ENCODE peak calls at places on chromosomes 16 and 17, in six cellular contexts. J, G, I, V, Q and Z are unnamed samples.

GRCh38 chr17:56913000-56913866 is 616 bp downstream of the TRIM25 start:
- DNase-seq in I (no peak), V (no peak), G (peak), Q (peak), J (peak), Z (peak)

GRCh38 chr17:63772801-63773271 is 561 bp downstream of the CCDC47 start:
- DNase-seq in J (peak), G (peak), V (no peak), Q (peak), I (no peak), Z (peak)

GRCh38 chr16:56534847-56535383 is 15.1 kb upstream of the BBS2 start:
- DNase-seq in V (no peak), G (no peak), I (no peak), Q (no peak), J (no peak), Z (no peak)

GRCh38 chr17:58447039-58447975 is 30.0 kb upstream of the RNF43 start:
- DNase-seq in G (peak), Q (peak), J (peak), I (peak), V (peak), Z (peak)

GRCh38 chr17:82655523-82655922 is 7.3 kb upstream of the WDR45B start:
- DNase-seq in I (no peak), Q (no peak), G (no peak), J (no peak), V (no peak), Z (no peak)

GRCh38 chr16:12186774-12187335 is 210.3 kb downstream of the SNX29 start:
- DNase-seq in I (no peak), J (no peak), G (peak), Q (no peak), V (no peak), Z (no peak)

GRCh38 chr17:21218831-21219380 is 4.9 kb upstream of the TMEM11 start:
- DNase-seq in G (no peak), I (no peak), Q (no peak), J (no peak), V (no peak), Z (no peak)

GRCh38 chr16:1142911-1143310 is 10.0 kb upstream of the CACNA1H start:
- DNase-seq in G (no peak), J (no peak), V (no peak), Q (no peak), I (no peak), Z (no peak)

GRCh38 chr17:58006563-58006923 is 503 bp downstream of the SRSF1 start:
- DNase-seq in V (peak), J (peak), Q (peak), G (peak), I (no peak), Z (peak)

GRCh38 chr16:31476305-31477219 is 4.6 kb downstream of the TGFB1I1 start:
- DNase-seq in J (peak), G (no peak), Q (peak), V (peak), I (no peak), Z (no peak)

GRCh38 chr17:55263565-55264272 is 1.0 kb upstream of the HLF start:
- DNase-seq in V (peak), J (no peak), G (no peak), Q (no peak), I (no peak), Z (no peak)

GRCh38 chr17:78127888-78128615 is 503 bp downstream of the TMC6 start:
- DNase-seq in V (no peak), J (peak), I (no peak), Q (peak), G (no peak), Z (no peak)

GRCh38 chr17:63838586-63839184 is 3.8 kb downstream of the SMARCD2 start:
- DNase-seq in G (peak), I (no peak), J (no peak), V (no peak), Q (no peak), Z (peak)

GRCh38 chr16:75238132-75238852 is 13.1 kb downstream of the BCAR1 start:
- DNase-seq in G (no peak), I (no peak), V (no peak), J (no peak), Q (no peak), Z (peak)

GRCh38 chr16:68470461-68471150 is 22.3 kb upstream of the SMPD3 start:
- DNase-seq in Q (peak), I (no peak), V (no peak), J (peak), G (no peak), Z (no peak)

GRCh38 chr17:48453447-48453846 is 23.4 kb upstream of the SKAP1 start:
- DNase-seq in J (peak), G (no peak), Q (no peak), I (no peak), V (no peak), Z (no peak)

GRCh38 chr17:1820518-1821252 is 9.0 kb downstream of the SMYD4 start:
- DNase-seq in J (peak), G (no peak), V (no peak), Q (no peak), I (no peak), Z (no peak)

GRCh38 chr17:43882761-43883415 is 24.4 kb downstream of the MPP2 start:
- DNase-seq in J (no peak), V (no peak), G (no peak), Q (no peak), I (no peak), Z (no peak)

GRCh38 chr17:63498621-63499195 is 21.8 kb downstream of the ACE start:
- DNase-seq in J (no peak), V (no peak), I (no peak), G (no peak), Q (no peak), Z (peak)

GRCh38 chr17:47844230-47844629 is 3.2 kb upstream of the SCRN2 start:
- DNase-seq in I (no peak), Q (no peak), V (no peak), G (no peak), J (no peak), Z (peak)

GRCh38 chr17:35896011-35896587 is 15.9 kb upstream of the CCL5 start:
- DNase-seq in G (no peak), V (peak), Q (peak), J (no peak), I (no peak), Z (peak)

GRCh38 chr16:56328276-56329022 is 96.9 kb downstream of the AMFR start:
- DNase-seq in G (no peak), J (no peak), Q (no peak), I (no peak), V (no peak), Z (no peak)

GRCh38 chr17:68200689-68201424 is 47.0 kb upstream of the AMZ2 start:
- DNase-seq in I (peak), G (peak), J (peak), Q (peak), V (peak), Z (peak)